ENCODE peak calls at places on chromosomes 3 and 15, in five cellular contexts. K, V, U, L and W are unnamed samples.

GRCh38 chr15:50261979-50262378 is 3.5 kb downstream of the HDC start:
- DNase-seq in K (no peak), V (no peak), U (no peak), L (no peak), W (no peak)

GRCh38 chr3:172137287-172138030 is 98.1 kb downstream of the FNDC3B start:
- DNase-seq in K (no peak), V (no peak), U (no peak), L (no peak), W (no peak)

GRCh38 chr3:67382551-67382950 is 271.9 kb downstream of the SUCLG2 start:
- DNase-seq in K (no peak), V (no peak), U (no peak), L (no peak), W (no peak)

GRCh38 chr3:14123308-14124222 is 1.1 kb downstream of the CHCHD4 start:
- DNase-seq in K (no peak), V (no peak), U (no peak), L (peak), W (no peak)

GRCh38 chr15:88872706-88873105 is 22.6 kb downstream of the HAPLN3 start:
- DNase-seq in K (no peak), V (no peak), U (no peak), L (no peak), W (no peak)

GRCh38 chr3:27728195-27729087 is 6.3 kb upstream of the EOMES start:
- DNase-seq in K (peak), V (no peak), U (no peak), L (peak), W (no peak)

GRCh38 chr3:24867783-24868182 is 373.1 kb upstream of the THRB start:
- DNase-seq in K (no peak), V (no peak), U (no peak), L (no peak), W (no peak)

GRCh38 chr3:9110316-9110715 is 139.1 kb downstream of the SRGAP3 start:
- DNase-seq in K (no peak), V (no peak), U (no peak), L (no peak), W (peak)

GRCh38 chr3:153247331-153248311 is 85.6 kb downstream of the RAP2B start:
- DNase-seq in K (no peak), V (peak), U (no peak), L (no peak), W (no peak)

GRCh38 chr3:194267744-194268658 is 83.1 kb downstream of the CPN2 start:
- DNase-seq in K (no peak), V (no peak), U (no peak), L (no peak), W (peak)

GRCh38 chr3:120102674-120103073 is 8.4 kb upstream of the GSK3B start:
- DNase-seq in K (no peak), V (no peak), U (no peak), L (no peak), W (no peak)

GRCh38 chr3:107942244-107942643 is 148.6 kb downstream of the CD47 start:
- DNase-seq in K (no peak), V (no peak), U (no peak), L (no peak), W (no peak)

GRCh38 chr3:195905970-195906864 is 2.1 kb downstream of the TNK2 start:
- DNase-seq in K (no peak), V (no peak), U (no peak), L (no peak), W (no peak)

GRCh38 chr3:189655617-189656016 is 24.4 kb downstream of the TP63 start:
- DNase-seq in K (no peak), V (no peak), U (no peak), L (no peak), W (no peak)

GRCh38 chr3:45912435-45912834 is 26.1 kb downstream of the CCR9 start:
- DNase-seq in K (no peak), V (no peak), U (no peak), L (no peak), W (no peak)

GRCh38 chr15:60390931-60391501 is 6.8 kb downstream of the ANXA2 start:
- DNase-seq in K (no peak), V (no peak), U (no peak), L (no peak), W (no peak)

GRCh38 chr3:79249701-79250100 is 518.1 kb downstream of the ROBO1 start:
- DNase-seq in K (no peak), V (no peak), U (no peak), L (no peak), W (no peak)

GRCh38 chr15:44712108-44713005 is 1.0 kb downstream of the B2M start:
- DNase-seq in K (peak), V (peak), U (peak), L (no peak), W (peak)

GRCh38 chr3:122969585-122970453 is 57.7 kb downstream of the SEMA5B start:
- DNase-seq in K (no peak), V (peak), U (no peak), L (no peak), W (no peak)

GRCh38 chr15:29939404-29939803 is 117.1 kb upstream of the TJP1 start:
- DNase-seq in K (no peak), V (no peak), U (no peak), L (no peak), W (no peak)

GRCh38 chr15:63439536-63440264 is 58.1 kb upstream of the CA12 start:
- DNase-seq in K (no peak), V (no peak), U (no peak), L (no peak), W (no peak)

GRCh38 chr15:77659350-77660321 is 26.9 kb upstream of the LINGO1 start:
- DNase-seq in K (peak), V (no peak), U (peak), L (peak), W (peak)

GRCh38 chr3:45864760-45865567 is 21.4 kb upstream of the CCR9 start:
- DNase-seq in K (no peak), V (no peak), U (no peak), L (no peak), W (no peak)

GRCh38 chr3:189099031-189099471 is 72.7 kb upstream of the TPRG1 start:
- DNase-seq in K (no peak), V (peak), U (no peak), L (no peak), W (peak)

GRCh38 chr3:183586477-183586876 is 31.0 kb upstream of the KLHL6 start:
- DNase-seq in K (no peak), V (no peak), U (no peak), L (no peak), W (no peak)

GRCh38 chr3:67094167-67094566 is 96.1 kb downstream of the KBTBD8 start:
- DNase-seq in K (no peak), V (no peak), U (no peak), L (no peak), W (no peak)

GRCh38 chr3:143339451-143339850 is 219.9 kb downstream of the CHST2 start:
- DNase-seq in K (no peak), V (no peak), U (no peak), L (no peak), W (no peak)

GRCh38 chr3:59127071-59127470 is 77.2 kb upstream of the CFAP20DC start:
- DNase-seq in K (peak), V (no peak), U (peak), L (no peak), W (no peak)

GRCh38 chr3:15659254-15659975 is 57.9 kb downstream of the BTD start:
- DNase-seq in K (no peak), V (no peak), U (no peak), L (no peak), W (no peak)

GRCh38 chr15:34810455-34811146 is 15.3 kb upstream of the ACTC1 start:
- DNase-seq in K (no peak), V (no peak), U (peak), L (no peak), W (no peak)

GRCh38 chr3:99965077-99965476 is 147.4 kb downstream of the CMSS1 start:
- DNase-seq in K (no peak), V (no peak), U (no peak), L (no peak), W (no peak)

GRCh38 chr15:47652213-47652852 is 65.0 kb upstream of the SEMA6D start:
- DNase-seq in K (no peak), V (no peak), U (no peak), L (no peak), W (no peak)

GRCh38 chr3:9739181-9739580 is 7.6 kb downstream of the BRPF1 start:
- DNase-seq in K (no peak), V (no peak), U (no peak), L (no peak), W (no peak)

GRCh38 chr3:94627689-94628088 is 564.8 kb downstream of the NSUN3 start:
- DNase-seq in K (no peak), V (no peak), U (no peak), L (no peak), W (no peak)

DNA sequence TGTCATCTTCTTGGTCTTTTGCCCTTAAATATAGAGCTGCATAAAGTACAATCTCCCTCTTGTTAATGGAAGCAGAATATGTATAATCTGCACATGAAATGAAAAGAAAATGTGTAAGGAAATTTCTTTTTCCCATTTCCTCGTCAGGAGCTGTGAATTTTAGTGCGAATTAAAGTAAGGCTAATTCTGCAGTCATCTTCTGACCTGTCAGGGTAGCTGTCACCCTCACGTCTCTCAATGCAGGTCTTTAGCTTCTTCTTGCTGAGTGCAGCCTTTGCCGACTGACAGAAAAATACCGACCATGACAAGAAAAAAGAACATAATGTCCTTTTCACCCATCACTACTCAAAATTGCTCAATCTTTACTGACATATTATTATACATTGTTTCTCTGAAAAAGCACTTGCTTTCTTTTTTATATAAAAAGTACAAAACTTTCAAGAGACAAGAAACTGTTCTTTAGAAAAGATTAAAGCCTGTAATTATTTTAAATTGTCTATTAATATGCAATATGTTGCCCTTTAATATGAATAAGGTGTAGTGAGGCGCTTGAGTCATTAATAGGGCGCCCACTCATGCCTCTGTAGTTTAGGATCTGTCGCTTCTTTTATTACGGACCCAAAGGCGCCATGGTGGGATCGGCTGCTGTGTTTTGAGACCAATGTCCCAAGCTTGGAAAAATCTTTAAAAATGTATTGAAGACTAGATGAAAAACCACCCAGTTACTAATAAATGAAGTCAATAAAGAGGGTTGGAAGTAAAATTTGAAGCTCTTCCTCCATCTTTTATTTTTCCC is 259.3 kb upstream of the MEIS2 start:
- DNase-seq in K (no peak), V (no peak), U (no peak), L (no peak), W (no peak)
- TF ChIP-seq EP300 in K (no peak), V (no peak), U (no peak), L (no peak), W (no peak)

DNA sequence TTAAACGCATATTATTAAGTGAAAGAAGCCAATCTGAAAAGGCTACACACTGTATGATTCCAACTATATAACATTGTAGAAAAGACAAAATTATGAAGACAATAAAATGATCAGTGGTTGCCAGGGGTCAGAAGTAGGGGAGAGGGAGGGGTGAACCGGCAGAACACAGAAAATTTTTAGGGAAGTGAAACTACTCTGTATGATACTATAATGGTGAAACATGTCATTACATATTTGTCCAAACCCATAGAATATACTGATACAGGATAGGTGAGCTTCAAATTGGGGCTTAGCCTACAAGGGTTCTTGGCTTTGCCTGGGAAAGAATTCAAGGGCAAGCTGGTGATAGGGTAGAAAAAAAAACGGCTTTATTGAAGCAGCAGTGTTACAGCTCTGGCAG is 125.3 kb upstream of the SLC25A36 start:
- DNase-seq in K (no peak), V (no peak), U (no peak), L (no peak), W (no peak)
- H3K4me3 ChIP-seq in K (no peak), V (no peak), U (no peak), L (no peak), W (no peak)

GRCh38 chr3:43770426-43771103 is 79.8 kb downstream of the ABHD5 start:
- DNase-seq in K (peak), V (peak), U (peak), L (no peak), W (peak)
- TF ChIP-seq EP300 in K (peak), V (no peak), U (no peak), L (no peak), W (peak)

DNA sequence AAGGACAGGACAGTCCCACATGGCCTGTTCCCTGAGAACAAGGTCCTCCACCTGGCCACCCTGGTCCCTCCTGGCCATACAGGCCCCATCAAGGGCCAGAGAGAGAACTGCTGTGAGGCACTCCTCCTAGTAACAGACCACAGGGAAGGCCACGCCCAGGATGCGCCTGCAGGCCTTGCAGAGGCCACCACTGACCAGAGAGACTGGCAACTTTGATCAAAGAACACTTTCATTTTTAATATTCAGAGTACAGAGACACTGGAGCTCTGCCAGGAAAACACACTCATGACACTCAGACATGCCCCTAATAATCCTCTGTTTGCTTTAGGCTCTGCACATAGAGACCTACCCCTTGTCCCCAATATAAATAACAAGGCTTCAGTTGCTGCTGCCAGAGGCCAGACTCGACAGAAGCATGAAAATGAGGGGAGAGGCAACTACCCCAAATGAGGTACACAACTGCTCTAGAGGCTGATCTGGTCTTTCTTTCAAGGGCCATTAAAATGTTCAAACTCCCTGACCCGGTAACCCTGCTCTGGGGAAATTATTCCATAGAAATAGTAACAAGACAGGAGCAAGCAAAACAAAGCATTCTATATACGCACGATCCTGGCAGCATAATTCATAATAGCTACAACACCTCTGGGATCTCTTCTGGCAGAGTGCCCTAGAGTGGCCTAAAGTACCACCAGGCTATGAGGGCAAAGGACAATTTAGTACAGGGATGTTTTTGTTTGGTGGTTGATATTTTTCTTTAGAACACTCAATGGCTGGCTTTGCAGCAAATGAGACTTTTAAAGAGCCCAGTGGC is 44.7 kb downstream of the CCDC12 start:
- DNase-seq in K (peak), V (peak), U (no peak), L (no peak), W (peak)
- H3K4me3 ChIP-seq in K (no peak), V (no peak), U (no peak), L (no peak), W (no peak)

GRCh38 chr15:48859426-48859825 is 18.5 kb upstream of the EID1 start:
- DNase-seq in K (no peak), V (no peak), U (no peak), L (no peak), W (no peak)

GRCh38 chr15:48861813-48862431 is 16.0 kb upstream of the EID1 start:
- DNase-seq in K (peak), V (no peak), U (peak), L (no peak), W (no peak)

GRCh38 chr15:48856947-48857346 is 21.0 kb upstream of the EID1 start:
- DNase-seq in K (no peak), V (no peak), U (no peak), L (no peak), W (no peak)

GRCh38 chr15:48855501-48856440 is 22.2 kb upstream of the EID1 start:
- DNase-seq in K (no peak), V (peak), U (peak), L (no peak), W (no peak)

GRCh38 chr15:48858401-48858800 is 19.5 kb upstream of the EID1 start:
- DNase-seq in K (no peak), V (no peak), U (no peak), L (no peak), W (no peak)
- TF ChIP-seq EP300 in K (no peak), V (no peak), U (no peak), L (no peak), W (no peak)

GRCh38 chr3:105906834-105907233 is 38.0 kb upstream of the CBLB start:
- DNase-seq in K (no peak), V (peak), U (no peak), L (no peak), W (no peak)

GRCh38 chr3:105904683-105905320 is 36.0 kb upstream of the CBLB start:
- DNase-seq in K (no peak), V (no peak), U (no peak), L (no peak), W (no peak)

GRCh38 chr3:105905328-105905727 is 36.5 kb upstream of the CBLB start:
- DNase-seq in K (no peak), V (no peak), U (no peak), L (no peak), W (no peak)

GRCh38 chr3:105907790-105908189 is 39.0 kb upstream of the CBLB start:
- DNase-seq in K (no peak), V (no peak), U (no peak), L (no peak), W (no peak)

DNA sequence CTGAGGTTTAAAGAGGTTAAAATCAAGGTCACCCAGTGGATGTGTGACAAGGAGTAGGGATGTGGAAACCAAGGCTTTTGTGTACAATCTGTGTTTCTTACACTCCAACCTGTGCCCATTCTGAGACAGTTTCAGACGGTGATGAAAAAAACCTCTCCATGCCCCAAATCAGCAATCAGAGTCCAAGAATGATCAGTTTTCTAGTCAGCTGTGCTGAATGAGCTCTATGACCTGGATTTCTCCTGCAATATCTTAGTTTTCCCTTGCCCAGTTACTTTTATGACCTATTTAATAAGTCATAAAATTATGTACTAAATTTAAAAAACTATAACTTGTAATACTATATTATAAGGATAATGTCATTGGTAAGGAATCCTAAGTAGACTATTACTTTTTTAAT is 37.5 kb upstream of the CBLB start:
- DNase-seq in K (no peak), V (no peak), U (no peak), L (no peak), W (no peak)
- H3K4me3 ChIP-seq in K (no peak), V (no peak), U (no peak), L (no peak), W (no peak)

GRCh38 chr3:56494679-56495322 is 26.5 kb upstream of the ERC2 start:
- DNase-seq in K (peak), V (peak), U (peak), L (peak), W (peak)
- TF ChIP-seq EP300 in K (no peak), V (no peak), U (no peak), L (no peak), W (no peak)

GRCh38 chr3:89107461-89108035 is at the start of gene EPHA3:
- DNase-seq in K (peak), V (peak), U (peak), L (peak), W (peak)

GRCh38 chr3:89113344-89113743 is 5.9 kb downstream of the EPHA3 start:
- DNase-seq in K (no peak), V (no peak), U (no peak), L (no peak), W (no peak)

GRCh38 chr3:89104499-89104898 is 2.9 kb upstream of the EPHA3 start:
- DNase-seq in K (no peak), V (no peak), U (no peak), L (no peak), W (no peak)

DNA sequence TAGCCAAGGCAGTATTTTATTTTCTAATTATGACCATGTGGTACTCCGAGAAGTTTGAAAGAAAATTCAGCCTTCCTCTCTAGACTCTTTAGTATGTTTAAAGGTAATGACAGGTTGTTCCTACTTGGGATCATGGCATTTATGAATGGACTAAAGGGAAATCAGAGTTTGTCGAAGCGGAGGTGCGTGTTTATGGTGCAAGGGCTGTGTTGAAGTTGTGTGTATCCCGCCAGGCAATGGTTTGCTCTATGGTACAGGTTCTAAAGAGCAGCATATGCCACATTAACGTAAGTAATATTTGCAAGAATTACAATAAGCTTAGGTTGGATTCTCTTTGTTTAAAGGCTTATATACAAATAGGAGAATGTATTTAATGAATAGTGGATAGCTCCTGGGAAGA is 733 bp downstream of the EPHA3 start:
- DNase-seq in K (no peak), V (no peak), U (no peak), L (no peak), W (no peak)
- H3K4me3 ChIP-seq in K (no peak), V (peak), U (peak), L (no peak), W (peak)

GRCh38 chr15:90560229-90560771 is 30.6 kb downstream of the CRTC3 start:
- DNase-seq in K (peak), V (peak), U (no peak), L (no peak), W (no peak)
- TF ChIP-seq EP300 in K (peak), V (peak), U (no peak), L (no peak), W (no peak)

GRCh38 chr15:85692873-85693272 is 101.9 kb downstream of the KLHL25 start:
- DNase-seq in K (no peak), V (no peak), U (no peak), L (no peak), W (no peak)

GRCh38 chr15:85690546-85691226 is 104.0 kb downstream of the KLHL25 start:
- DNase-seq in K (no peak), V (no peak), U (no peak), L (no peak), W (no peak)

GRCh38 chr15:85693277-85693676 is 101.4 kb downstream of the KLHL25 start:
- DNase-seq in K (no peak), V (no peak), U (no peak), L (no peak), W (no peak)

GRCh38 chr15:85689729-85690128 is 105.0 kb downstream of the KLHL25 start:
- DNase-seq in K (no peak), V (peak), U (no peak), L (peak), W (peak)

GRCh38 chr15:85691350-85692240 is 103.1 kb downstream of the KLHL25 start:
- DNase-seq in K (no peak), V (no peak), U (no peak), L (no peak), W (no peak)
- H3K4me3 ChIP-seq in K (no peak), V (no peak), U (no peak), L (no peak), W (no peak)